ENCODE peak calls at places on chromosome 22, in seven cellular contexts. W is mucosa of descending colon, Y is bronchial epithelial cell, T is astrocyte of the cerebellum, R is pancreas, V is BE2C, B is brain microvascular endothelial cell. H is an unnamed sample.

GRCh38 chr22:48783821-48784266 is 1043.8 kb downstream of the BRD1 start:
- DNase-seq in V (no peak), Y (no peak), W (peak; percentile 12), B (no peak), T (no peak), R (no peak), H (no peak)

GRCh38 chr22:33451851-33452469 is 393.8 kb upstream of the SYN3 start:
- DNase-seq in Y (no peak), R (no peak), T (no peak), W (no peak), V (no peak), B (peak; percentile 20), H (no peak)

GRCh38 chr22:46969491-46969890 is 207.0 kb downstream of the TBC1D22A start:
- DNase-seq in R (no peak), V (no peak), Y (no peak), W (no peak), B (no peak), T (no peak), H (no peak)

GRCh38 chr22:46484156-46484860 is 53.1 kb downstream of the CELSR1 start:
- DNase-seq in Y (no peak), W (no peak), B (no peak), R (no peak), T (no peak), V (no peak), H (no peak)

GRCh38 chr22:50219800-50220602 is 19.2 kb downstream of the SELENOO start:
- DNase-seq in Y (no peak), V (no peak), R (no peak), B (no peak), W (no peak), T (no peak), H (no peak)

GRCh38 chr22:38243007-38243775 is 29.6 kb downstream of the TMEM184B start:
- DNase-seq in B (peak; percentile 49), W (peak; percentile 86), T (no peak), V (peak; percentile 77), R (no peak), Y (peak; percentile 65), H (no peak)

GRCh38 chr22:19718255-19719054 is 4.2 kb downstream of the SEPTIN5 start:
- DNase-seq in Y (no peak), W (no peak), V (no peak), T (no peak), B (no peak), R (peak; percentile 41), H (no peak)

GRCh38 chr22:48054596-48054995 is 1292.1 kb downstream of the TBC1D22A start:
- DNase-seq in W (no peak), B (no peak), R (no peak), T (no peak), V (no peak), Y (no peak), H (no peak)

GRCh38 chr22:36423461-36424404 is 36.0 kb upstream of the MYH9 start:
- DNase-seq in R (no peak), V (no peak), W (no peak), Y (no peak), B (peak; percentile 51), T (no peak), H (no peak)

GRCh38 chr22:36339171-36340065 is 48.3 kb downstream of the MYH9 start:
- DNase-seq in R (no peak), V (no peak), T (no peak), B (peak; percentile 66), Y (no peak), W (no peak), H (no peak)

GRCh38 chr22:43625242-43625641 is 186.9 kb downstream of the EFCAB6 start:
- DNase-seq in B (peak; percentile 20), W (no peak), Y (no peak), T (peak; percentile 9), R (no peak), V (no peak), H (no peak)
- H3K4me3 ChIP-seq in B (no peak overlapping the region), W (no peak overlapping the region), Y (no peak overlapping the region), T (no peak overlapping the region), R (no peak overlapping the region), V (no peak overlapping the region), H (no peak overlapping the region)

DNA sequence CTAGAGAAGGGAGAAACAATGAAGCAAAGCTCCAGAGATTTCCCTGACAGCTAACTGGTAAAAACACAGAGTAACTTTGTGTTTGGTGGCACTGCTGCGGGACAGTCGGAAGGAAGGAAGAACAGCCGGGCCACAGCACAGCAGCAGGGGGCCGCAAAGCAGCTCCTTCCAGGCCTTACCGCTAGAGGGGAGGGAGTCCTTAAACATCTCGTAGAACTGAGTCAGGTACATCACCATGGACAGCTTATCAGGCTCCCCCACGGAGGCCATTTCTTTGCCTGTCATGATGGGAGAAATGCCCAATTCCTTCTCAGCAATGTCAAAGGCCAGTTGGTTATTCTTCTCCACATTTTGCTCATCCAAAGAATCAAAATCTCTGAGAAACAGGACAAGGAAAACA is 114.6 kb upstream of the BID start:
- DNase-seq in W (no peak), Y (no peak), T (no peak), B (peak; percentile 16), R (no peak), V (no peak), H (no peak)
- TF ChIP-seq CTCF in W (no peak), Y (no peak), T (peak; percentile 59), B (peak; percentile 78), R (no peak), V (no peak), H (no peak)

GRCh38 chr22:25753252-25753651 is 11.3 kb downstream of the MYO18B start:
- DNase-seq in V (no peak), Y (no peak), W (no peak), B (no peak), R (no peak), T (no peak), H (no peak)
- H3K4me3 ChIP-seq in V (no peak overlapping the region), Y (no peak overlapping the region), W (no peak overlapping the region), B (no peak overlapping the region), R (no peak overlapping the region), T (no peak overlapping the region), H (no peak overlapping the region)

GRCh38 chr22:29917052-29917902 is 34.3 kb downstream of the MTMR3 start:
- DNase-seq in W (no peak), R (no peak), Y (peak; percentile 25), B (no peak), V (no peak), T (no peak), H (no peak)
- TF ChIP-seq CTCF in W (no peak), R (no peak), Y (no peak), B (no peak), V (no peak), T (no peak), H (no peak)

H was measured in dorsolateral prefrontal cortex.